ENCODE peak calls at places on chromosomes 1 and 21, in seven cellular contexts. B, N, W, A, G, D and C are unnamed samples.

GRCh38 chr1:217354900-217355299 is 276.0 kb downstream of the GPATCH2 start:
- DNase-seq in D (no peak), B (no peak), G (no peak), W (no peak), A (no peak), N (no peak), C (no peak)

GRCh38 chr1:219665089-219665488 is 52.2 kb upstream of the ZC3H11B start:
- DNase-seq in A (no peak), W (no peak), D (no peak), N (no peak), G (no peak), B (no peak), C (no peak)

GRCh38 chr1:218164111-218164929 is 120.8 kb upstream of the RRP15 start:
- DNase-seq in N (no peak), D (peak; percentile 35), G (no peak), A (no peak), B (no peak), W (no peak), C (no peak)

GRCh38 chr1:160641323-160642280 is 5.2 kb downstream of the SLAMF1 start:
- DNase-seq in W (no peak), A (no peak), D (no peak), B (no peak), N (no peak), G (no peak), C (no peak)

GRCh38 chr1:42179275-42179674 is 14.7 kb upstream of the GUCA2A start:
- DNase-seq in D (no peak), N (no peak), A (no peak), B (no peak), G (no peak), W (no peak), C (no peak)

GRCh38 chr1:116455509-116455908 is 82.5 kb downstream of the ATP1A1 start:
- DNase-seq in D (no peak), W (no peak), B (no peak), N (no peak), A (no peak), G (no peak), C (no peak)

GRCh38 chr1:23600283-23600682 is 41.0 kb upstream of the ID3 start:
- DNase-seq in B (no peak), D (no peak), W (no peak), G (no peak), A (no peak), N (no peak), C (no peak)

GRCh38 chr1:53639251-53639721 is 99.7 kb downstream of the GLIS1 start:
- DNase-seq in B (no peak), W (no peak), D (no peak), A (no peak), G (peak; percentile 16), N (no peak), C (no peak)

GRCh38 chr1:154750681-154751665 is 119.1 kb downstream of the KCNN3 start:
- DNase-seq in N (no peak), W (no peak), G (peak; percentile 30), D (no peak), A (no peak), B (no peak), C (no peak)

GRCh38 chr1:35715568-35716002 is 3.1 kb downstream of the C1orf216 start:
- DNase-seq in W (no peak), N (peak; percentile 69), A (no peak), D (peak; percentile 58), B (peak; percentile 35), G (peak; percentile 89), C (peak; percentile 90)

GRCh38 chr1:183194527-183195145 is 8.6 kb downstream of the LAMC2 start:
- DNase-seq in B (no peak), G (no peak), D (no peak), A (no peak), N (no peak), W (no peak), C (no peak)

GRCh38 chr1:167601442-167602380 is 28.3 kb upstream of the RCSD1 start:
- DNase-seq in D (peak; percentile 33), N (peak; percentile 23), W (no peak), G (no peak), A (peak; percentile 64), B (no peak), C (peak; percentile 57)

GRCh38 chr1:43143441-43143888 is 28.6 kb downstream of the EBNA1BP2 start:
- DNase-seq in N (no peak), G (no peak), W (no peak), B (no peak), D (no peak), A (no peak), C (no peak)

GRCh38 chr1:206012086-206012859 is 9.1 kb upstream of the RAB7B start:
- DNase-seq in B (no peak), A (peak; percentile 70), W (no peak), N (peak; percentile 84), G (peak; percentile 63), D (peak; percentile 65), C (peak; percentile 83)

GRCh38 chr1:51280321-51281096 is 44.4 kb downstream of the RNF11 start:
- DNase-seq in N (no peak), W (no peak), A (peak; percentile 53), D (no peak), B (no peak), G (no peak), C (no peak)

GRCh38 chr1:110049801-110050601 is 15.6 kb downstream of the STRIP1 start:
- DNase-seq in G (no peak), A (no peak), B (no peak), D (no peak), N (no peak), W (no peak), C (no peak)

GRCh38 chr21:42346866-42347600 is 3.8 kb downstream of the TFF2 start:
- DNase-seq in W (no peak), D (no peak), G (peak; percentile 24), B (no peak), A (no peak), N (no peak), C (no peak)

GRCh38 chr1:39105061-39105840 is 79.1 kb downstream of the NDUFS5 start:
- DNase-seq in G (peak; percentile 83), W (no peak), N (peak; percentile 32), A (no peak), D (peak; percentile 72), B (no peak), C (peak; percentile 52)

GRCh38 chr1:43008106-43008424 is 49.4 kb upstream of the SLC2A1 start:
- DNase-seq in G (no peak), B (no peak), A (no peak), W (no peak), N (no peak), D (no peak), C (no peak)

GRCh38 chr1:116731439-116731838 is 22.8 kb upstream of the CD2 start:
- DNase-seq in W (no peak), N (no peak), G (no peak), A (no peak), D (no peak), B (no peak), C (no peak)

GRCh38 chr1:244137725-244138124 is 86.6 kb downstream of the ZBTB18 start:
- DNase-seq in G (no peak), B (no peak), N (no peak), A (no peak), W (no peak), D (no peak), C (peak; percentile 13)

GRCh38 chr1:32813941-32814739 is 3.0 kb downstream of the YARS1 start:
- DNase-seq in N (no peak), D (no peak), A (no peak), G (no peak), B (no peak), W (no peak), C (no peak)

GRCh38 chr1:204563324-204563723 is 47.1 kb downstream of the MDM4 start:
- DNase-seq in N (no peak), B (no peak), W (no peak), D (no peak), G (no peak), A (no peak), C (no peak)

GRCh38 chr21:15005391-15005790 is 59.4 kb downstream of the NRIP1 start:
- DNase-seq in N (no peak), B (no peak), G (no peak), W (no peak), A (no peak), D (no peak), C (peak; percentile 20)

GRCh38 chr1:81802601-81803422 is 2.1 kb downstream of the ADGRL2 start:
- DNase-seq in N (no peak), B (no peak), D (peak; percentile 77), A (peak; percentile 66), G (peak; percentile 71), W (no peak), C (peak; percentile 46)

GRCh38 chr1:196178083-196178635 is 430.1 kb downstream of the KCNT2 start:
- DNase-seq in A (no peak), W (no peak), G (no peak), B (no peak), D (no peak), N (no peak), C (no peak)

GRCh38 chr1:176157995-176158394 is 49.1 kb downstream of the COP1 start:
- DNase-seq in W (no peak), G (no peak), B (no peak), A (no peak), D (no peak), N (no peak), C (no peak)

GRCh38 chr1:239247299-239247698 is 139.1 kb upstream of the CHRM3 start:
- DNase-seq in A (no peak), D (no peak), W (no peak), G (no peak), B (no peak), N (no peak), C (no peak)

GRCh38 chr21:39637197-39637970 is 24.6 kb downstream of the B3GALT5 start:
- DNase-seq in A (no peak), N (no peak), B (no peak), D (no peak), W (no peak), G (no peak), C (no peak)